ENCODE peak calls at places on chromosome 13, in four cellular contexts. E is NT2/D1, F is HepG2, V is GM12878. S is an unnamed sample.

GRCh38 chr13:24159921-24160324 is 597 bp upstream of the SPATA13 start:
- DNase-seq in E (no peak), V (no peak), F (no peak), S (no peak)

GRCh38 chr13:24075137-24075975 is 85.2 kb upstream of the SPATA13 start:
- DNase-seq in V (no peak), E (no peak), F (peak), S (no peak)

GRCh38 chr13:30880756-30881155 is 25.3 kb upstream of the MEDAG start:
- DNase-seq in F (peak), V (no peak), E (no peak), S (no peak)

GRCh38 chr13:46288570-46289259 is 77.0 kb downstream of the LRRC63 start:
- DNase-seq in E (peak), V (peak), F (peak), S (no peak)

GRCh38 chr13:37616131-37616530 is 17.6 kb upstream of the POSTN start:
- DNase-seq in F (no peak), E (no peak), V (no peak), S (no peak)

GRCh38 chr13:102905905-102906304 is 60.1 kb downstream of the ERCC5 start:
- DNase-seq in F (no peak), E (no peak), V (no peak), S (no peak)

GRCh38 chr13:23505007-23505406 is 65.2 kb upstream of the TNFRSF19 start:
- DNase-seq in F (no peak), V (no peak), E (no peak), S (no peak)

GRCh38 chr13:80962855-80963254 is 621.9 kb upstream of the SPRY2 start:
- DNase-seq in E (no peak), V (no peak), F (no peak), S (no peak)

GRCh38 chr13:102400619-102401125 is 1.2 kb downstream of the FGF14 start:
- DNase-seq in E (no peak), V (no peak), F (no peak), S (no peak)

DNA sequence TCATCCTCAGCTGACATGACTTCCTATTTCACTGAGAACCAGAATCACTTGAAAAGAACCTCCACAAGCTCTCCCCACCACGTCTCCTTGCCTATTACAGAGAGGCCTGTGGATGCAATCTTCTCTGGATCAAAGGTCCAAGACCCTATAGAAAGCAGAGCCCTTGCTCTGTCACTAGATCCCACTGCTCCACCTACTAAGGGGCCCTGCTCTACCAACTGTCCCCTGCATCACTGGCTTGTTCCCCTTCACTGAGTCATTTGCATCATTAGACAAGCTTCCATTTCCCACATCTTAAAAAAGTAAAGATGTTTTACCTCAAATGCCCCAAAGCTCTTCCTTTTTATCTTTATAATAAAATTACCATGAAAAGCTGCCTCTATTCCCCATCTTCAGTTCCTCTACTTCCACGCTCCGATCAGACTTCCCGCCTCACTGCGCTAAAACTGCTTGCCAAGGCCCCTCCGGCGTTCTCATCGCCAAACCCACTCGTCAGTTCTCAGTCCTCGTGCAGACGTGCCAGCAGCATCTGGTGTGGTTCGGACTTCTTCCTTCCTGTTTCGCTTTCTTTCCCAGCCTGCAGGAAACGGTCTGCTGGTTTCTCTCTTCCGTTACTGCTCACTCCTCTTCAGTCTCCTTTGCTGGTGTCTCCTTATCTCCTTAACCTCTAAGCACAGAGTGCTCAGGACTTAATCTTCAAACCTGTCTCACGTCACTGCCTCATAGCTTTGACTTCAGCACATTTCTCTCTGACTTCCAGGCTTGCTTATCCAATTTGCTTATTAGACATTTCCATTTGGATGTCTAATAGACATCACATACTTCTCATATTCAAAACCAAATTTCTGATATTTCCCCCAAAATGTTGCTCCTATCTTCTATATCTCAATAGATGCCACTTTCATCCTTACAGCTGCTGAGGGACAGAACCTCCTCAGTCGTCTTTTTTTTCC is 40.5 kb downstream of the RCBTB2 start:
- DNase-seq in V (peak), F (no peak), E (no peak), S (no peak)
- TF ChIP-seq SUZ12 in V (no peak), F (no peak), E (no peak), S (no peak)

DNA sequence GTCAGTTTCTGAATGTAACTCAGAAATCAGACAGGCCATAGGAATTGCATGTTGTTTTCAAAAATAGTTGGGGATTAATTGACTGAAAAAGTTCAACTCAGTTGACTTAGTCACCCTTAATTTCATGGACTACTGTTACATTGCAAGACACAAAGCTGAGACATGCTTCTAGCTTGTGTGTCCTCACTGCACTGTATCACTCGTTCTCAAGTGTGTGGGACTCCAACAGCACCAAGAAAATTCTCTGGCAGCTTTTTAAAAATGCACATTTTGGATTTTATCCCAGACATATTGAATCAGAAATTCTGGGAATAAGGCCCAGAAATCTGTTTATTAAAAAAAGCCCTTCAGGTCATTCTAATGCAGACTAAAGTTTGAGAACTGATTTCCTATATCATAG is 1485.4 kb downstream of the PCDH9 start:
- DNase-seq in F (no peak), E (no peak), V (no peak), S (no peak)
- TF ChIP-seq YY1 in F (no peak), E (no peak), V (no peak), S (no peak)

GRCh38 chr13:19605161-19605955 is 28.1 kb upstream of the MPHOSPH8 start:
- DNase-seq in V (no peak), E (no peak), F (no peak), S (no peak)

GRCh38 chr13:19606152-19606551 is 27.3 kb upstream of the MPHOSPH8 start:
- DNase-seq in V (no peak), F (no peak), E (no peak), S (no peak)

GRCh38 chr13:19604306-19604705 is 29.2 kb upstream of the MPHOSPH8 start:
- DNase-seq in E (no peak), F (peak), V (no peak), S (no peak)

GRCh38 chr13:19597523-19597922 is 35.9 kb upstream of the MPHOSPH8 start:
- DNase-seq in V (no peak), F (no peak), E (no peak), S (no peak)

DNA sequence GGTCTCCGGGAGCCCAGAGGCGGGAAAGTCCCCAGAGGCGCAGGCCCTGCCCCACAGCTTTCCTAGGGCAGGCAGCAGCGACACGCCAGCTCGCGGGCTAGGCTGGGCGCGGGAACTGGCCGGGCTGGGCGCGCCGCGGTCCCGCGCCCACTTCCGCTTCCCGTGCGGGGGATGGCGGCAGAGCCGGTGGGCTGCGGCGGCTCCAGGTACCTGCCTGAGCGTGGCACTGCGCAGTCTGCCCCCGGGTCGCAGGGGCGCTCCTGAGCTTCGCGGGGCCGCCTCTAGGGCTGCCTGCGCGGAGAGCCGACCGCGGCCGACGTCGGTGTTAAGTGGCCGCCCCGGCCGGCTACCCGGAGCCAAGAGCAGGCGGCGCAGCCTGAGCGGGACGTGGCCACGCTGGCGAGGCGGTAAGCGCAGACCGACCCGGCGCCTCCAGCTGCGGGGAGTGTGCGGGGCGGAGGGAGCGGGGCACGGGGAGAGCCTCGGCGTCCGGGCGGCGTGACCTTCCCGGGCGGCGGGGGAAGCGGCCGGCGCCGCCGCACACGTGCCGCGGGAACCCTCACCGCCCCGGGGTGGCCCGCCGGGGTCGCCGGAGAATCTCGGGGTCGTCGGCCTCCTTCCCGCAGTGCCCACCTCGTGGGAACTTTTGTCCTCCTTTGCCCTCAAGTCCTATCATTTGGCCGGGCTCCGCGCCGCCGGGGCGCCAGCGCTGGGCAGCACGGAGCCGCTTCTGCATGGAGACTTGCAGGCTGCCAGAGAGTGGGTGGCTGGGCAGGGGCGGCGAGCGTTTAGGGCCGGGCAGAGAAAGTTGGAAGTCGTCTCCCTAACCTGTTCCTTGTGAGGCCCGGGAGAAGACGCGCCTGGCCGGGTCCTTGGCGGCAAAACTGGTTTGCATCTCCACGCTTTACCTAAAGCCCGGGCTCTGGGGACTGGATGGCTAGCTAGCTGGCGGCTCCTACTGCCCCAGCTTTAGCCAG is 31.4 kb upstream of the MPHOSPH8 start:
- DNase-seq in E (no peak), V (no peak), F (peak), S (peak)
- TF ChIP-seq SUZ12 in E (no peak), V (no peak), F (no peak), S (no peak)

DNA sequence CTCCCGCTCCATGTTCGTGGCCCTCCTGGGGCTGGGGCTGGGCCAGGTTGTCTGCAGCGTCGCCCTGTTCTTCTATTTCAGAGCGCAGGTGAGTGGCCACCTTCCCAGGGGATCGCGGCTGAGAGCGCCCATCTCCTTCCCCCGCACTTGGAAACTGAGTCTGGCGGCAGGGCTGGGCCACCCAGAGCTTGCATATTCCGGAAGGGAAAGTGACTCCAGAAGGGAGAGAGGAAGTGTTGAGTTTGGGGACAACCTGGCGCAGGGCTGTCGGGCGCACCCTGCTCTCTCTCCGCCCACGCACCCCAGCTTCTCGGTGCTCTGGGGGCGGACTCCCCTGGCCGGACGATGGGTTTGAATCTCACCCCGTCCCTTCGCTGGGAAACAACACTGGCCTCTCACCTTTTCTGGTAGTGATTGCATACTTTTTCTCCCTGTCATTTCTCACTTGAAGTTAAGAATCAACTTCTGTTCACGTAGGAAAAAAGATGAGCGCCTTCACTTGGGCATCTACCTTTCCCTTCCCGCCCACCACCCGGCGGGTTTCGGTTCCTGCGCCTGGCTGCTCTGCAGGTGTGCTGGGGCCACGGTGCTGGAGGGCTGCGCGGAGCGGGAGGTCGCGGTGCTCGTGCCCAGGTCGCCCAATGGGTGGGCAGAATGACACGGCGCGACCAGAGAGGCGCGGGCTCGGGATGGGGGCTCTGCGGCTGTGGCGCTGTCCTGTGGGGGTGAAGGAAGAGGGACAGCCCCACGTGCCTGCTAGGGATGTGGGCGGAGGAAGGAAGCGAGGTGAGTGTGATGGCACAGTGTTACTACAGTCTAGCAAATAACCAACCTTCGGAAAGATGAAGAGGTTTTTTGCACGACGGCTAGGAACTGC is 721 bp downstream of the TNFSF11 start:
- DNase-seq in V (no peak), E (no peak), F (no peak), S (no peak)
- TF ChIP-seq YY1 in V (peak), E (no peak), F (no peak), S (no peak)

GRCh38 chr13:94119360-94119936 is 360.0 kb downstream of the DCT start:
- DNase-seq in F (peak), V (no peak), E (no peak), S (no peak)

GRCh38 chr13:94123543-94123942 is 355.9 kb downstream of the DCT start:
- DNase-seq in V (no peak), E (no peak), F (no peak), S (no peak)

GRCh38 chr13:94120878-94121277 is 358.6 kb downstream of the DCT start:
- DNase-seq in V (no peak), E (no peak), F (no peak), S (no peak)

GRCh38 chr13:94122300-94122699 is 357.2 kb downstream of the DCT start:
- DNase-seq in V (no peak), F (no peak), E (no peak), S (no peak)

DNA sequence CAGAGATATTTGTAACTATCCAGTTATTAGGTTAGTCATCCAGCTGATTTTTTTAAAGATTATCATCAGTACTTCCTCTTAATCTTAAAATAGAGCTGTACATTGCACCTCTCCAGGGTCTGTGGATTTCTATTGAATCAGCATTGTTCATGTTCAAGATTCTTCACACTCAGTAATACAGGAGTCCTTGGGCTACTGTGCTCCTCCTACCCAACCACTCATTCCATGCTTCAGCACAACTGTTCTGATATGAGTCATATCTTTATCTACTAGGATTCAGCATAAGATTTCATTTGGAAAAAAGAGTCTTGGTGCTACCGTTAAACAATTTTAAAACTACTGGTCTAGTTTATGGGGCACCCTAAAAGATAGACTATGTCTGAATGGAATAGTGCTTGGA is 357.8 kb downstream of the DCT start:
- DNase-seq in E (no peak), F (no peak), V (no peak), S (no peak)
- TF ChIP-seq SUZ12 in E (no peak), F (no peak), V (no peak), S (no peak)

GRCh38 chr13:111659842-111660241 is 339.4 kb downstream of the TEX29 start:
- DNase-seq in E (no peak), V (no peak), F (no peak), S (no peak)

GRCh38 chr13:111657013-111657412 is 336.6 kb downstream of the TEX29 start:
- DNase-seq in V (no peak), E (no peak), F (no peak), S (no peak)

GRCh38 chr13:111656439-111656838 is 336.0 kb downstream of the TEX29 start:
- DNase-seq in F (no peak), E (no peak), V (no peak), S (no peak)

GRCh38 chr13:111659236-111659635 is 338.8 kb downstream of the TEX29 start:
- DNase-seq in F (no peak), V (no peak), E (no peak), S (no peak)

GRCh38 chr13:111658150-111659100 is 338.0 kb downstream of the TEX29 start:
- DNase-seq in E (peak), F (no peak), V (no peak), S (no peak)
- TF ChIP-seq YY1 in E (no peak), F (no peak), V (no peak), S (no peak)

GRCh38 chr13:95714142-95714832 is 37.3 kb downstream of the DNAJC3 start:
- DNase-seq in F (no peak), E (no peak), V (no peak), S (no peak)
- TF ChIP-seq SUZ12 in F (no peak), E (no peak), V (no peak), S (no peak)

DNA sequence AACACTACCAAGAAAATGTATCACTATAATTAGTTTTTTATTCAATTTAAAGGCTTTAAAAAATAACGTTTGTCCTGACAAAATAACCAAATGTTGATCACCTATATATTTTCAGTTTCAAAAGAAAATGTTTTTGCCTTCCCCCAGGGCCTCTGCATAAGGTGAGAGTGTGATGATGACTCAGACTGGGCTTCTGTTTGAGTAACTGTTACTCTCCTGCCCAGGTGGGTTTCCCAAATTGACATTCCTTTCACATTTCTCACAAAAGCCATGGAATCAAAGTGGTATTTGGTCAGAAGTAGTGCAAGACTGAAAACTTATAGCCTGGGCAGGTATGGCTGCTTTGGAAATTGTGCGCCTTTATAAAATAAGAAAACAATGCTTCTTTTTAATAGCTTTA is 180.6 kb downstream of the COG6 start:
- DNase-seq in F (no peak), E (no peak), V (no peak), S (no peak)
- TF ChIP-seq YY1 in F (no peak), E (no peak), V (no peak), S (no peak)

S was measured in H1.